ENCODE peak calls at places on chromosomes 2 and 18, in five cellular contexts. S is sigmoid colon; L is CD8-positive, alpha-beta T cell; N is HepG2; H is thyroid gland. V is an unnamed sample.
A peak's percentile ranks its signal among the peaks of the same experiment; 100 is the strongest.

GRCh38 chr18:52326001-52326400 is 14.0 kb upstream of the DCC start:
- DNase-seq in S (no peak), L (no peak), N (no peak), H (no peak), V (no peak)

GRCh38 chr2:117470311-117471095 is 344.0 kb upstream of the DDX18 start:
- DNase-seq in S (no peak), L (no peak), N (peak; percentile 69), H (peak; percentile 60), V (no peak)

GRCh38 chr2:67242456-67242855 is 154.7 kb upstream of the ETAA1 start:
- DNase-seq in S (no peak), L (no peak), N (no peak), H (peak; percentile 59), V (no peak)

GRCh38 chr2:232611559-232612218 is 21.7 kb upstream of the EFHD1 start:
- DNase-seq in S (no peak), L (peak; percentile 72), N (peak; percentile 61), H (peak; percentile 55), V (peak; percentile 41)

GRCh38 chr18:67665266-67665665 is 148.7 kb upstream of the DSEL start:
- DNase-seq in S (no peak), L (no peak), N (no peak), H (no peak), V (no peak)

GRCh38 chr2:218853766-218854165 is 5.8 kb upstream of the WNT6 start:
- DNase-seq in S (peak; percentile 50), L (no peak), N (no peak), H (no peak), V (no peak)

GRCh38 chr18:12838178-12838634 is 45.8 kb downstream of the PTPN2 start:
- DNase-seq in S (peak; percentile 70), L (no peak), N (peak; percentile 90), H (no peak), V (no peak)

GRCh38 chr2:69381337-69381737 is 5.7 kb downstream of the GFPT1 start:
- DNase-seq in S (no peak), L (no peak), N (no peak), H (no peak), V (no peak)

GRCh38 chr18:77106331-77106730 is 26.3 kb downstream of the MBP start:
- DNase-seq in S (no peak), L (peak; percentile 84), N (no peak), H (no peak), V (peak; percentile 86)

GRCh38 chr2:167608487-167608886 is 638.9 kb downstream of the STK39 start:
- DNase-seq in S (no peak), L (no peak), N (no peak), H (no peak), V (no peak)

GRCh38 chr2:222939208-222939846 is 78.5 kb downstream of the ACSL3 start:
- DNase-seq in S (no peak), L (peak; percentile 53), N (peak; percentile 79), H (peak; percentile 37), V (peak; percentile 75)

GRCh38 chr2:157439792-157440186 is 4.1 kb downstream of the CYTIP start:
- DNase-seq in S (no peak), L (peak; percentile 36), N (no peak), H (no peak), V (peak; percentile 74)

GRCh38 chr2:159106105-159106504 is 137.7 kb downstream of the TANC1 start:
- DNase-seq in S (no peak), L (no peak), N (no peak), H (no peak), V (no peak)

GRCh38 chr2:198066597-198066996 is 262.2 kb downstream of the PLCL1 start:
- DNase-seq in S (no peak), L (no peak), N (no peak), H (no peak), V (no peak)

GRCh38 chr2:181785677-181786344 is 105.5 kb upstream of the NEUROD1 start:
- DNase-seq in S (no peak), L (no peak), N (no peak), H (no peak), V (no peak)

GRCh38 chr18:11994708-11995444 is 13.6 kb downstream of the IMPA2 start:
- DNase-seq in S (peak; percentile 64), L (no peak), N (peak; percentile 75), H (peak; percentile 66), V (no peak)

GRCh38 chr2:179861027-179861776 is at the start of gene ZNF385B:
- DNase-seq in S (peak; percentile 63), L (no peak), N (no peak), H (peak; percentile 15), V (no peak)
- H3K4me3 ChIP-seq in S (peak within 1 kb of the TSS; percentile 56), L (no peak within 1 kb of the TSS), N (peak within 1 kb of the TSS; percentile 24), H (peak within 1 kb of the TSS; percentile 34), V (no peak within 1 kb of the TSS)

GRCh38 chr2:43132523-43133301 is 93.7 kb downstream of the ZFP36L2 start:
- DNase-seq in S (no peak), L (peak; percentile 52), N (no peak), H (no peak), V (no peak)
- H3K4me1 ChIP-seq in S (no peaks in the 10 kb centered on the region), L (peaks cover 97% of the 10 kb centered on the region), N (peaks cover 78% of the 10 kb centered on the region), H (no peaks in the 10 kb centered on the region), V (peaks cover 99% of the 10 kb centered on the region)

GRCh38 chr18:35345460-35345921 is 1.3 kb upstream of the ZNF24 start:
- DNase-seq in S (no peak), L (no peak), N (peak; percentile 79), H (peak; percentile 77), V (no peak)
- H3K27ac ChIP-seq in S (peak overlapping the region; percentile 99), L (no peak overlapping the region), N (peak overlapping the region; percentile 98), H (peak overlapping the region; percentile 96), V (no peak overlapping the region)

GRCh38 chr2:239381709-239382134 is 19.1 kb downstream of the HDAC4 start:
- DNase-seq in S (peak; percentile 44), L (no peak), N (no peak), H (no peak), V (no peak)
- H3K4me3 ChIP-seq in S (no peak overlapping the region), L (peak overlapping the region; percentile 26), N (no peak overlapping the region), H (no peak overlapping the region), V (peak overlapping the region; percentile 96)

GRCh38 chr2:46363535-46364170 is 66.4 kb downstream of the EPAS1 start:
- DNase-seq in S (no peak), L (no peak), N (no peak), H (no peak), V (peak; percentile 62)
- H3K4me1 ChIP-seq in S (no peaks in the 10 kb centered on the region), L (peaks cover 21% of the 10 kb centered on the region), N (peaks cover 2% of the 10 kb centered on the region), H (no peaks in the 10 kb centered on the region), V (no peaks in the 10 kb centered on the region)

V was measured in CD4-positive, CD25-positive, alpha-beta regulatory T cell.